ENCODE peak calls at places on chromosomes 6 and 20, in four cellular contexts. D is HFF-Myc, M is fibroblast of mammary gland, Z is heart left ventricle. T is an unnamed sample.

GRCh38 chr6:16723833-16724232 is 37.4 kb downstream of the ATXN1 start:
- DNase-seq in D (peak), M (peak), Z (no peak), T (no peak)

GRCh38 chr20:63064745-63065711 is 58.3 kb upstream of the BHLHE23 start:
- DNase-seq in D (no peak), M (no peak), Z (peak), T (no peak)

GRCh38 chr20:51697119-51697826 is 70.9 kb downstream of the ATP9A start:
- DNase-seq in D (no peak), M (peak), Z (no peak), T (no peak)

GRCh38 chr6:71879016-71879415 is 7.3 kb upstream of the RIMS1 start:
- DNase-seq in D (no peak), M (no peak), Z (no peak), T (no peak)

GRCh38 chr6:27156874-27157460 is 90.5 kb upstream of the PRSS16 start:
- DNase-seq in D (no peak), M (no peak), Z (no peak), T (no peak)

GRCh38 chr6:45156075-45156474 is 172.1 kb upstream of the RUNX2 start:
- DNase-seq in D (no peak), M (no peak), Z (no peak), T (no peak)

GRCh38 chr20:61901421-61902212 is 164.1 kb downstream of the TAF4 start:
- DNase-seq in D (no peak), M (no peak), Z (peak), T (no peak)

GRCh38 chr20:41247523-41248370 is 69.8 kb downstream of the ZHX3 start:
- DNase-seq in D (no peak), M (no peak), Z (no peak), T (no peak)

GRCh38 chr6:43771858-43772570 is 2.0 kb downstream of the VEGFA start:
- DNase-seq in D (no peak), M (no peak), Z (peak), T (peak)

GRCh38 chr20:1396702-1397101 is 3.8 kb upstream of the FKBP1A start:
- DNase-seq in D (no peak), M (no peak), Z (no peak), T (no peak)

GRCh38 chr6:30818426-30818841 is 65.9 kb upstream of the DDR1 start:
- DNase-seq in D (no peak), M (peak), Z (no peak), T (no peak)

GRCh38 chr6:33894438-33894837 is 90.6 kb upstream of the MLN start:
- DNase-seq in D (no peak), M (peak), Z (no peak), T (no peak)
- TF ChIP-seq CTCF in D (no peak), M (no peak), Z (no peak), T (no peak)

DNA sequence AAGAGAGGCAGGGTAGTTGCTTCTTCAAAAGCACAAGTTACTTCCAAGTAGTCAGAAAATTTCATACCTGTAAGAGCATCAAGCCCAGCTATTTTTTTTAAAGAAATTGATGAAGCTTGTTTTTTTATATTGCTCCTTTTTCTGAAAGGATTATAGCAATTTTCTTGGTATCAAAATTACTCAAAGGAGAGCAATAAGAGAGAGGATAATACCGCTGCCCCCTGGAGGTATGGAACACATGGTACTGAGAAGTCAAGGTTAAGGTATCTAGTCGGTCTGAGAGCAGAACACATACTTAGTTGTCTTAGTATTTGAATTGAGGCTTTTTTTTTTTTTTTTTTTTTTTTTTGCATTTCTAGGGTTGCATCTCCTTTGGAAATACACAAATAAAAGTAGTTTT is 59.4 kb downstream of the ADGRF5 start:
- DNase-seq in D (no peak), M (no peak), Z (no peak), T (no peak)
- TF ChIP-seq CTCF in D (no peak), M (no peak), Z (no peak), T (no peak)

GRCh38 chr20:31740208-31740607 is 1.1 kb downstream of the TPX2 start:
- DNase-seq in D (no peak), M (peak), Z (no peak), T (no peak)

GRCh38 chr20:31740656-31741323 is 1.7 kb downstream of the TPX2 start:
- DNase-seq in D (no peak), M (no peak), Z (no peak), T (no peak)

GRCh38 chr20:31739550-31739863 is 417 bp downstream of the TPX2 start:
- DNase-seq in D (no peak), M (no peak), Z (no peak), T (no peak)

GRCh38 chr20:31738729-31739549 is at the start of gene TPX2:
- DNase-seq in D (peak), M (peak), Z (peak), T (peak)
- TF ChIP-seq CTCF in D (no peak), M (peak), Z (no peak), T (peak)

GRCh38 chr20:34536798-34537394 is 20.7 kb downstream of the DYNLRB1 start:
- DNase-seq in D (no peak), M (peak), Z (peak), T (peak)
- TF ChIP-seq CTCF in D (peak), M (peak), Z (peak), T (peak)

DNA sequence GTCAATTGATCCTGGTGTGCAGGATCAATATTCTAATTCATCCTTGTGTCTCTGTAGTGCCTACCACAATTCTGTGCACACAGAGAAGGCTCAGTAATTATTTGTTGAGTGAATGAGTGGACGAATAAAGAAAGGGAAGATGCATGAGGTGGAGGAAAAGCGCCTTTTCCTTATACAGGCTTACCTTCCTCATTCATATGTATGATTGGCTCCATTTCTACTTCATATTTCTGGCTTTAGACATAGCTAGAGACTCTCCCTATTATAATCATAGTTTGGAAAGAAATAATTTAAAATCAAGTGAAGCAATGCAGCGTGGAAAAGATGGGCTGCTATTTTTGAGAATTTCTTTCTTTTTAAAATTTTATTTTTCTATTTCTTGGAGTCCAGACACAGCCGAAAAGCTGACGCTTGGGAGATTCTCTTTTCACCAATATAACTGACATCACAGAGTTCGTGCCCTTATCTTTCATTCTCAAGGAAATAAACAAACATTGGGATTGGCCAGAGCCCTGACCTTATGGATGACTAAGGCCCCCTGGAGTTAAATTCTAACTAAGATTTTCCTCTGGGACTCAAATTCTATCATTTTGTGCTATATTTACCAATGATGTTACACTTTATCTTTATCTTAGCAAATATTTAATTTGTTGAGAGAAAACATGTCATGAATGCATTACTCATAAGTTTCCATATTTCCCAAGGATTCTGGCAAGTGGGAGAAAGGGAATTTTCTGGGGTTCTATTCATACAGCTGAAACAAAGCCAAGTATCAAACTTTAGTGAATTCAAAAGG is 48.1 kb downstream of the PRL start:
- DNase-seq in D (no peak), M (peak), Z (no peak), T (no peak)
- TF ChIP-seq CTCF in D (no peak), M (no peak), Z (no peak), T (no peak)